ENCODE peak calls at places on chromosomes 12 and 14, in five cellular contexts. N, X, O, Z and Y are unnamed samples.

GRCh38 chr14:102213984-102214658 is 74.4 kb downstream of the WDR20 start:
- DNase-seq in N (no peak), X (peak; percentile 73), O (no peak), Z (no peak), Y (peak; percentile 37)

GRCh38 chr12:2291182-2291832 is 238.5 kb downstream of the CACNA1C start:
- DNase-seq in N (no peak), X (peak; percentile 69), O (peak; percentile 45), Z (no peak), Y (peak; percentile 37)

GRCh38 chr12:48414046-48414445 is 58.3 kb upstream of the ANP32D start:
- DNase-seq in N (no peak), X (no peak), O (no peak), Z (no peak), Y (no peak)

GRCh38 chr12:64099430-64099829 is 122.7 kb downstream of the KICS2 start:
- DNase-seq in N (peak; percentile 79), X (no peak), O (no peak), Z (no peak), Y (peak; percentile 90)

GRCh38 chr12:76085159-76085868 is 829 bp upstream of the NAP1L1 start:
- DNase-seq in N (peak; percentile 15), X (no peak), O (peak; percentile 74), Z (no peak), Y (no peak)

GRCh38 chr14:40098468-40098867 is 666.2 kb upstream of the FBXO33 start:
- DNase-seq in N (no peak), X (no peak), O (no peak), Z (no peak), Y (no peak)

GRCh38 chr14:100342195-100342594 is 19.1 kb downstream of the SLC25A47 start:
- DNase-seq in N (no peak), X (no peak), O (no peak), Z (no peak), Y (no peak)

GRCh38 chr12:4797096-4797495 is 76.9 kb downstream of the GALNT8 start:
- DNase-seq in N (no peak), X (no peak), O (no peak), Z (no peak), Y (no peak)

GRCh38 chr12:94100254-94100653 is 48.1 kb upstream of the PLXNC1 start:
- DNase-seq in N (no peak), X (no peak), O (no peak), Z (no peak), Y (no peak)

GRCh38 chr14:35985504-35986218 is 159.5 kb downstream of the BRMS1L start:
- DNase-seq in N (no peak), X (no peak), O (peak; percentile 48), Z (no peak), Y (no peak)